ENCODE peak calls at places on chromosomes 16 and 17, in seven cellular contexts. I is SK-N-SH, C is K562, O is GM12878, B is H1, X is HepG2, G is Panc1. T is an unnamed sample.

GRCh38 chr17:42530952-42531454 is 5.0 kb upstream of the NAGLU start:
- DNase-seq in I (no peak), C (no peak), O (no peak), B (no peak), X (peak), G (no peak), T (no peak)

GRCh38 chr17:75183999-75184884 is 1.5 kb upstream of the SUMO2 start:
- DNase-seq in I (no peak), C (peak), O (no peak), B (no peak), X (no peak), G (no peak), T (no peak)

GRCh38 chr16:2337431-2338296 is 2.9 kb downstream of the ABCA3 start:
- DNase-seq in I (no peak), C (no peak), O (no peak), B (peak), X (no peak), G (no peak), T (no peak)

GRCh38 chr17:10197721-10198508 is 491 bp downstream of the GAS7 start:
- DNase-seq in I (peak), C (no peak), O (no peak), B (no peak), X (no peak), G (no peak), T (no peak)

GRCh38 chr16:1782408-1783247 is at the start of the genes NUBP2 and SPSB3:
- DNase-seq in I (peak), C (peak), O (peak), B (peak), X (peak), G (peak), T (peak)

GRCh38 chr16:48003226-48003907 is 152.4 kb downstream of the ABCC12 start:
- DNase-seq in I (no peak), C (no peak), O (no peak), B (peak), X (no peak), G (no peak), T (no peak)

GRCh38 chr17:44402564-44403172 is 13.2 kb upstream of the ITGA2B start:
- DNase-seq in I (no peak), C (no peak), O (peak), B (no peak), X (no peak), G (no peak), T (no peak)

GRCh38 chr16:70749006-70749678 is 51.8 kb downstream of the VAC14 start:
- DNase-seq in I (no peak), C (no peak), O (no peak), B (no peak), X (no peak), G (no peak), T (no peak)

DNA sequence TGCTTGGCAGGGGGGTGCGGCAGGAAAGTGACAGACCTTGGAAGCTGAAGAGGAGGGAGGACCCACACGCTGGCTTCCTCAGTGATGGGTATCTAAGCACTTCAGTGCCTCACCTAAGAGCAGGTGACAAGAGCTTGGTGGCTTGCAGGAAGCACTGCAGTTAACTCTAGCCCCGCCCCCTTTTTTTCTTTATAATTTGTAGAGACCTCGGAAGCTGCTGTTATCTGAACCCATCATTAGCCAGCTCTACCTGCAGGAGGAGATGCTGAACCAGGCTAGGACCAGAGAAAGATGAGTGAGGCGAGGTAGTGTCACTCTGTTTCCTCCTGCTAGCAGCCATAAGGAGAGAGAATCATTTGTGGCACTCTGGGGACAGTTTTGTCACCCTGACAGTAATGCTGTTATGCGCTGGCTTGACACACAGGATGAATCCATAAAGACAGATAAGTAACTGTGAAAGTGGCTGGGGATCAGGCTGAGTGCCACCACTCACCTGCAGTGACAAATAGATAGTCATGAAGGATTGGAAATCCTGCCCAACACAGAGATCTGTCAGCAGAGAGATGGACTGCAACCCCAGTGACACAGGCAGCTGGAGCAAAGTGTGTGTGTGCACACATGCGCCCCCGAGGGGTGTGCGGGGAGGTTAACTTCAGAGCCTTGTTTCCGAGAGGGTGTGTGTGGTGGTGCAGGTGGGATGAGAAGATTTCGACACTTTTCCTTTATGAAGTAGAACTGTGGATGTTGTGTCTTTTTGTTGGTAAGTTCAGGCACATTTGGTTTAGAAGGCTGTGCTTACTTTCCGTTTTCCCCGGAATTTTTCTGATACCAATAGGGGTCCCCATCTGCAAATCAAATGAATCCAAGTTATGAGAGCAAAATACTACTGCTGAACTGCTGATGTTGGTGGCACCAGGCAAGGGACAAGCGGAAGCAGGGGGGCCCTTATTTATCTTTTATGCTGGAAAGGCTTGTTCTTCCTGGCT is 223.9 kb downstream of the IRX3 start:
- DNase-seq in I (no peak), C (no peak), O (no peak), B (peak), X (no peak), G (no peak), T (no peak)
- TF ChIP-seq SIN3A in I (no peak), C (no peak), O (no peak), B (no peak), X (no peak), G (no peak), T (no peak)

GRCh38 chr17:68910789-68911431 is 44.3 kb downstream of the ABCA8 start:
- DNase-seq in I (no peak), C (no peak), O (no peak), B (no peak), X (no peak), G (no peak), T (no peak)
- TF ChIP-seq SIN3A in I (no peak), C (no peak), O (no peak), B (no peak), X (no peak), G (no peak), T (no peak)

GRCh38 chr16:10983175-10983558 is 38.8 kb downstream of the CLEC16A start:
- DNase-seq in I (no peak), C (no peak), O (no peak), B (no peak), X (no peak), G (no peak), T (no peak)

GRCh38 chr16:10980811-10981210 is 36.4 kb downstream of the CLEC16A start:
- DNase-seq in I (no peak), C (no peak), O (no peak), B (no peak), X (no peak), G (no peak), T (no peak)

GRCh38 chr16:10979717-10980601 is 35.6 kb downstream of the CLEC16A start:
- DNase-seq in I (no peak), C (no peak), O (no peak), B (no peak), X (peak), G (no peak), T (no peak)

GRCh38 chr16:10982430-10983174 is 38.2 kb downstream of the CLEC16A start:
- DNase-seq in I (no peak), C (no peak), O (no peak), B (no peak), X (no peak), G (no peak), T (no peak)

DNA sequence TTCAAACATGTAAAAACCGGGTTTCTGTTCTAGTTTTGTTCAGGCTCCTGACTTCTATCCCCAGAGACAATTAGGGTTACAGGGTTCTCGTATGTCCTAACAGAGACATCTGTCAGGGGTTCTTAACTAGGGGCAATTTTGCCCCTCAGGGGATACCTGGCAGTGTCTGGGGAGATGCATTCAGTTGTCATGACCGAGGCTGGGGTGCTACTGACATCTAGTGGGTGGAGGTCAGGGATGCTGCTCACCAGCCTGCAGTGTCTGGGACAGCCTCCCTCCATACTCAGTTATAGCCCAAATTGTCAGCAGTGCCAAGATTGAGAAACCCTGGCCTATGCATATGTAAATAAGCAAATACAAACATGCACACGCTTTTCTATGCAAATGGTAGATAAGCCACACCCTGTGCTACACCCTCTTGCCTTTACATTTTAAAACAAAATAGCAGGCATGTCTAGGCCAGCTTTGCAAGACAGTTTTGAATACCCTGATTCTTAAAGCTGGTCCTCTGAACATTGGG is 37.4 kb downstream of the CLEC16A start:
- DNase-seq in I (peak), C (peak), O (no peak), B (peak), X (peak), G (no peak), T (peak)
- TF ChIP-seq SIN3A in I (no peak), C (no peak), O (no peak), B (no peak), X (no peak), G (no peak), T (no peak)

GRCh38 chr16:397135-397661 is at the start of gene NME4:
- DNase-seq in I (peak), C (peak), O (no peak), B (peak), X (no peak), G (no peak), T (no peak)
- TF ChIP-seq SIN3A in I (no peak), C (peak), O (no peak), B (no peak), X (no peak), G (peak), T (no peak)

GRCh38 chr17:50675627-50676026 is 32.1 kb downstream of the ANKRD40 start:
- DNase-seq in I (no peak), C (no peak), O (no peak), B (no peak), X (no peak), G (no peak), T (no peak)
- TF ChIP-seq SIN3A in I (no peak), C (no peak), O (no peak), B (no peak), X (no peak), G (no peak), T (no peak)

GRCh38 chr16:88368036-88368435 is 14.7 kb upstream of the ZNF469 start:
- DNase-seq in I (no peak), C (no peak), O (no peak), B (no peak), X (no peak), G (no peak), T (no peak)
- TF ChIP-seq SIN3A in I (no peak), C (no peak), O (no peak), B (no peak), X (no peak), G (no peak), T (no peak)

DNA sequence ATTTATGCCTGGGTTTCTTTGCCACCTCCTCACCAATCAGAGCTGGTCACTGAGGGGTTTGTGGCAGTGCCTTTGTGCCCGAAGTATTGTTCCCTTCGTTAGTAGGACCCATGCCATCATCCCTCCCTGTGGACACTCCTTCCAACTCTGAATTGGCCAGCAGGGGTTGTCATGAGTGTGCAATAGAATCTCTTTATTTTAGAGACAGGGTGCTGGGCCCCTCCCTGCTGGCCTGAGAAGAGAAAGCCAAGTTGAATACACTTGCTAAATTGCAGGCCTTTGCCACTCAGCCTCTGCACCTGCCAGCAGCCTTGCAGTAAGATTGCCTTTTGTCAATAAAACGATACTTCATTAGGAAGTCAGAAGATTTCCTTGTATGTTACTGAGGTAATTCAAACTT is 40.7 kb upstream of the SLC12A3 start:
- DNase-seq in I (no peak), C (no peak), O (no peak), B (no peak), X (peak), G (no peak), T (no peak)
- TF ChIP-seq SIN3A in I (no peak), C (no peak), O (no peak), B (no peak), X (no peak), G (no peak), T (no peak)

GRCh38 chr17:49875690-49876089 is 27.8 kb upstream of the TAC4 start:
- DNase-seq in I (no peak), C (no peak), O (no peak), B (no peak), X (no peak), G (no peak), T (no peak)
- TF ChIP-seq SIN3A in I (no peak), C (no peak), O (no peak), B (no peak), X (no peak), G (no peak), T (no peak)

GRCh38 chr16:50629334-50629733 is 51.8 kb downstream of the SNX20 start:
- DNase-seq in I (no peak), C (no peak), O (no peak), B (no peak), X (no peak), G (no peak), T (no peak)

GRCh38 chr16:50625374-50625773 is 55.7 kb downstream of the SNX20 start:
- DNase-seq in I (no peak), C (no peak), O (no peak), B (no peak), X (no peak), G (no peak), T (no peak)

GRCh38 chr16:50626868-50627267 is 54.2 kb downstream of the SNX20 start:
- DNase-seq in I (no peak), C (no peak), O (no peak), B (no peak), X (no peak), G (no peak), T (no peak)

GRCh38 chr16:50628156-50628802 is 52.8 kb downstream of the SNX20 start:
- DNase-seq in I (no peak), C (no peak), O (no peak), B (no peak), X (no peak), G (no peak), T (no peak)

GRCh38 chr16:50627419-50627818 is 53.7 kb downstream of the SNX20 start:
- DNase-seq in I (peak), C (peak), O (no peak), B (peak), X (no peak), G (no peak), T (no peak)
- TF ChIP-seq SIN3A in I (no peak), C (no peak), O (no peak), B (no peak), X (no peak), G (no peak), T (no peak)

GRCh38 chr17:81540676-81541027 is 11.5 kb downstream of the FAAP100 start:
- DNase-seq in I (no peak), C (no peak), O (no peak), B (no peak), X (no peak), G (no peak), T (no peak)
- TF ChIP-seq SIN3A in I (no peak), C (no peak), O (no peak), B (no peak), X (no peak), G (no peak), T (no peak)

T was measured in HCT116.